ENCODE peak calls at places on chromosome 2, in four cellular contexts. R is M059J, V is dorsolateral prefrontal cortex, U is HS-5. M is an unnamed sample.

GRCh38 chr2:20630967-20631366 is 19.9 kb downstream of the HS1BP3 start:
- DNase-seq in V (no peak), R (no peak), U (no peak), M (no peak)

GRCh38 chr2:231394201-231395141 is 1.0 kb upstream of the B3GNT7 start:
- DNase-seq in V (no peak), R (no peak), U (no peak), M (peak; percentile 76)

GRCh38 chr2:6955523-6956136 is 38.4 kb downstream of the RNF144A start:
- DNase-seq in V (no peak), R (no peak), U (no peak), M (peak; percentile 16)

GRCh38 chr2:166357068-166357949 is 18.4 kb downstream of the SCN9A start:
- DNase-seq in V (no peak), U (no peak), R (no peak), M (no peak)

GRCh38 chr2:46445561-46445960 is 33.8 kb upstream of the TMEM247 start:
- DNase-seq in V (no peak), R (no peak), U (no peak), M (no peak)

GRCh38 chr2:189943009-189943408 is 119.5 kb downstream of the MSTN start:
- DNase-seq in V (no peak), U (no peak), R (no peak), M (no peak)

GRCh38 chr2:26510344-26510973 is 32.5 kb upstream of the OTOF start:
- DNase-seq in U (no peak), V (no peak), R (no peak), M (no peak)

GRCh38 chr2:190165491-190165890 is 103.0 kb upstream of the MSTN start:
- DNase-seq in U (no peak), V (no peak), R (no peak), M (no peak)

GRCh38 chr2:224847961-224848850 is 132.0 kb upstream of the CCDC195 start:
- DNase-seq in V (peak; percentile 62), R (peak; percentile 86), U (peak; percentile 44), M (peak; percentile 40)

GRCh38 chr2:67579207-67579606 is 182.1 kb downstream of the ETAA1 start:
- DNase-seq in R (peak; percentile 49), U (no peak), V (no peak), M (no peak)

GRCh38 chr2:45218931-45219339 is 209.7 kb upstream of the SIX2 start:
- DNase-seq in U (no peak), R (no peak), V (no peak), M (peak; percentile 79)

GRCh38 chr2:14944562-14945346 is 312.2 kb downstream of the LRATD1 start:
- DNase-seq in V (no peak), R (peak; percentile 15), U (no peak), M (no peak)

GRCh38 chr2:164696634-164697033 is 75.4 kb upstream of the GRB14 start:
- DNase-seq in V (no peak), R (no peak), U (no peak), M (no peak)

GRCh38 chr2:229235136-229235914 is 35.8 kb downstream of the PID1 start:
- DNase-seq in R (peak; percentile 18), V (no peak), U (no peak), M (no peak)

GRCh38 chr2:209933499-209934458 is 68.7 kb upstream of the RPE start:
- DNase-seq in U (peak; percentile 56), R (peak; percentile 66), V (peak; percentile 40), M (peak; percentile 41)

GRCh38 chr2:145598434-145598833 is 1078.5 kb upstream of the ZEB2 start:
- DNase-seq in R (peak; percentile 44), V (no peak), U (peak; percentile 37), M (no peak)

GRCh38 chr2:211391206-211391605 is 834.8 kb downstream of the CPS1 start:
- DNase-seq in V (no peak), R (no peak), U (no peak), M (no peak)

GRCh38 chr2:95569170-95569569 is 22.6 kb upstream of the TRIM43 start:
- DNase-seq in U (no peak), R (no peak), V (no peak), M (no peak)

GRCh38 chr2:85851253-85851955 is 37.4 kb downstream of the ST3GAL5 start:
- DNase-seq in U (no peak), R (peak; percentile 57), V (peak; percentile 59), M (no peak)

GRCh38 chr2:43605079-43605655 is 9.3 kb upstream of the THADA start:
- DNase-seq in R (peak; percentile 47), U (no peak), V (peak; percentile 45), M (no peak)

GRCh38 chr2:128261245-128262128 is 57.2 kb downstream of the HS6ST1 start:
- DNase-seq in R (no peak), U (no peak), V (no peak), M (no peak)

GRCh38 chr2:149178626-149179025 is 140.1 kb downstream of the LYPD6B start:
- DNase-seq in U (no peak), V (no peak), R (no peak), M (no peak)

GRCh38 chr2:102037681-102038080 is 45.9 kb downstream of the IL1R2 start:
- DNase-seq in V (no peak), U (no peak), R (no peak), M (no peak)

GRCh38 chr2:64652231-64653173 is 1.2 kb downstream of the SERTAD2 start:
- DNase-seq in U (peak; percentile 58), R (peak; percentile 69), V (no peak), M (no peak)

GRCh38 chr2:64626963-64627760 is 26.6 kb downstream of the SERTAD2 start:
- DNase-seq in U (no peak), R (no peak), V (peak; percentile 64), M (no peak)

GRCh38 chr2:125471963-125472362 is 1184.0 kb upstream of the GYPC start:
- DNase-seq in U (no peak), V (no peak), R (peak; percentile 46), M (no peak)

GRCh38 chr2:185811580-185811979 is 73.0 kb downstream of the FSIP2 start:
- DNase-seq in R (no peak), V (no peak), U (no peak), M (no peak)

GRCh38 chr2:128317186-128317897 is 1.3 kb downstream of the HS6ST1 start:
- DNase-seq in U (no peak), V (peak; percentile 27), R (no peak), M (peak; percentile 31)

GRCh38 chr2:101238930-101239759 is 13.5 kb upstream of the CNOT11 start:
- DNase-seq in U (no peak), R (peak; percentile 61), V (no peak), M (peak; percentile 72)

GRCh38 chr2:166419616-166419934 is 43.8 kb upstream of the SCN9A start:
- DNase-seq in V (no peak), R (peak; percentile 40), U (peak; percentile 18), M (no peak)

GRCh38 chr2:95334916-95335641 is 37.9 kb downstream of the KCNIP3 start:
- DNase-seq in V (no peak), R (peak; percentile 56), U (no peak), M (no peak)

GRCh38 chr2:172985139-172985874 is 90.3 kb upstream of the MAP3K20 start:
- DNase-seq in U (peak; percentile 47), V (no peak), R (peak; percentile 93), M (peak; percentile 61)

M was measured in lung.